ENCODE peak calls at places on chromosomes 13 and 19, in six cellular contexts. B, X, S, Z, U and N are unnamed samples.

GRCh38 chr19:8481616-8482015 is 20.8 kb downstream of the PRAM1 start:
- DNase-seq in B (no peak), X (no peak), S (no peak), Z (no peak), U (no peak), N (no peak)

GRCh38 chr19:5542665-5543064 is 25.1 kb downstream of the TINCR start:
- DNase-seq in B (no peak), X (no peak), S (no peak), Z (peak; percentile 40), U (peak; percentile 58), N (no peak)

GRCh38 chr19:21586341-21587116 is 81.1 kb downstream of the ZNF429 start:
- DNase-seq in B (peak; percentile 30), X (no peak), S (no peak), Z (peak; percentile 41), U (peak; percentile 62), N (peak; percentile 20)

GRCh38 chr19:32843716-32844245 is 25.8 kb downstream of the SLC7A9 start:
- DNase-seq in B (no peak), X (no peak), S (no peak), Z (no peak), U (no peak), N (no peak)

GRCh38 chr13:30698023-30698422 is 37.3 kb upstream of the ALOX5AP start:
- DNase-seq in B (no peak), X (no peak), S (no peak), Z (no peak), U (no peak), N (peak; percentile 77)

GRCh38 chr13:112161441-112162301 is 94.7 kb downstream of the SOX1 start:
- DNase-seq in B (no peak), X (no peak), S (no peak), Z (peak; percentile 92), U (peak; percentile 88), N (no peak)

GRCh38 chr13:43154083-43154739 is 130.8 kb downstream of the DNAJC15 start:
- DNase-seq in B (no peak), X (no peak), S (peak; percentile 18), Z (no peak), U (no peak), N (no peak)

GRCh38 chr13:21231426-21231945 is 55.0 kb downstream of the MRPL57 start:
- DNase-seq in B (no peak), X (no peak), S (no peak), Z (no peak), U (no peak), N (no peak)

GRCh38 chr19:18637644-18638630 is 1.1 kb downstream of the KLHL26 start:
- DNase-seq in B (peak; percentile 65), X (no peak), S (peak; percentile 44), Z (no peak), U (peak; percentile 54), N (no peak)

GRCh38 chr19:7394728-7395359 is 46.1 kb downstream of the ARHGEF18 start:
- DNase-seq in B (peak; percentile 96), X (peak; percentile 83), S (peak; percentile 96), Z (peak; percentile 94), U (peak; percentile 92), N (peak; percentile 94)

GRCh38 chr13:31929031-31929770 is 102.4 kb upstream of the FRY start:
- DNase-seq in B (no peak), X (no peak), S (no peak), Z (no peak), U (no peak), N (peak; percentile 12)
- H3K4me1 ChIP-seq in B (no peaks in the 10 kb centered on the region), X (no peaks in the 10 kb centered on the region), S (peaks cover 23% of the 10 kb centered on the region), Z (peaks cover 23% of the 10 kb centered on the region), U (peaks cover 16% of the 10 kb centered on the region), N (peaks cover 4% of the 10 kb centered on the region)

GRCh38 chr19:1911995-1912394 is 6.8 kb downstream of the ADAT3 start:
- DNase-seq in B (no peak), X (no peak), S (no peak), Z (no peak), U (peak; percentile 41), N (no peak)

GRCh38 chr19:1908364-1908678 is 3.1 kb downstream of the ADAT3 start:
- DNase-seq in B (no peak), X (no peak), S (peak; percentile 8), Z (no peak), U (no peak), N (no peak)

GRCh38 chr19:1912760-1913505 is 7.7 kb downstream of the ADAT3 start:
- DNase-seq in B (no peak), X (no peak), S (no peak), Z (no peak), U (no peak), N (no peak)

GRCh38 chr19:1910169-1910568 is 5.0 kb downstream of the ADAT3 start:
- DNase-seq in B (no peak), X (no peak), S (no peak), Z (no peak), U (no peak), N (peak; percentile 68)

GRCh38 chr19:1911098-1911497 is 5.9 kb downstream of the ADAT3 start:
- DNase-seq in B (no peak), X (no peak), S (no peak), Z (no peak), U (no peak), N (no peak)
- H3K4me3 ChIP-seq in B (no peak overlapping the region), X (no peak overlapping the region), S (no peak overlapping the region), Z (no peak overlapping the region), U (no peak overlapping the region), N (no peak overlapping the region)

GRCh38 chr19:49793561-49793840 is 19.6 kb downstream of the FUZ start:
- DNase-seq in B (no peak), X (no peak), S (peak; percentile 77), Z (no peak), U (no peak), N (peak; percentile 73)
- TF ChIP-seq EZH2phosphoT487 in B (no peak), X (no peak), S (no peak), Z (no peak), U (no peak), N (no peak)

GRCh38 chr13:110268061-110268460 is 38.9 kb downstream of the COL4A1 start:
- DNase-seq in B (no peak), X (no peak), S (no peak), Z (no peak), U (no peak), N (no peak)
- H3K4me1 ChIP-seq in B (peaks cover 11% of the 10 kb centered on the region), X (no peaks in the 10 kb centered on the region), S (no peaks in the 10 kb centered on the region), Z (peaks cover 57% of the 10 kb centered on the region), U (peaks cover 33% of the 10 kb centered on the region), N (no peaks in the 10 kb centered on the region)

GRCh38 chr19:10758978-10759377 is 41.1 kb downstream of the DNM2 start:
- DNase-seq in B (no peak), X (no peak), S (no peak), Z (no peak), U (no peak), N (no peak)
- H3K4me3 ChIP-seq in B (no peak overlapping the region), X (peak overlapping the region; percentile 66), S (no peak overlapping the region), Z (no peak overlapping the region), U (no peak overlapping the region), N (no peak overlapping the region)

GRCh38 chr19:39307822-39308530 is 11.8 kb downstream of the IFNL1 start:
- DNase-seq in B (peak; percentile 45), X (no peak), S (no peak), Z (peak; percentile 68), U (peak; percentile 74), N (peak; percentile 19)

GRCh38 chr19:39314016-39314728 is 6.5 kb downstream of the LRFN1 start:
- DNase-seq in B (no peak), X (no peak), S (no peak), Z (no peak), U (no peak), N (no peak)

GRCh38 chr19:39308531-39309304 is 11.9 kb downstream of the LRFN1 start:
- DNase-seq in B (peak; percentile 60), X (no peak), S (no peak), Z (peak; percentile 75), U (peak; percentile 96), N (peak; percentile 32)

GRCh38 chr19:39307233-39307821 is 11.1 kb downstream of the IFNL1 start:
- DNase-seq in B (peak; percentile 89), X (no peak), S (no peak), Z (peak; percentile 93), U (peak; percentile 90), N (peak; percentile 43)

DNA sequence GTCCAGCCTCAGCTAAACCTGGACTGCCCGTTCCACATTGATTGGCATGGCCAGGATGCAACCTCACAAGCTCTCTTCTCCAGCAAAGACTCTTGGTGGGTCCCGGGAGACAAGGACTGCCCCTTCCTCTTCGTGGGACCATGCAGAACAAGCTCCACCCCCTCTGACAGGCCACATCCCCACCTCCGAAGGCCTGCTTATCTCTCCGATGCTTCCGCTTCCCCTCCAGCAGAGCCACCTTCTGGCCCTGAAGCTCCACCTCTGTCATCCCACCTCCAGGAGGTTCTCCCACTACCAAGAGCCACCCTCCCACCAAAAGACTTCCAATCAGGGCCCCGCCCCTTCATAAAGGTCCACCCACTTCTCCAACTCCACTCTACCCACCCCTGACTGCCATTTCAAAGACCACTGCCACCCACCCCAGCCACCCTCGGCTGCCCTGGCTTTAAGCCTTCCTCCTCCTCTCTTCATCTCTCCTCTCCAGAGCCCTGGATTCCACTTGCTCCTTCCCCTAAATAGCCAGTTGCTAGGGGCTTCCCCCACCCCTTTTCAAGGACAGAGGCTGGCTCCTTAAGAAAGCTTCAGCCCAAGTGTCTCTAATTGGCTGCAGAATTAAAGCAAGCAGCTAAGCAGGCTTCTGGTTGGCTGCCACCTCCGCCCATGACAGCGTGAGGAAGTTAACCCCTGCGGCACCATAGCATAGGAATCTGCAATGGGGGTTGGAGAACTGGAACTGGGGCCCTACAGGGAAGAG is 9.9 kb downstream of the LRFN1 start:
- DNase-seq in B (no peak), X (no peak), S (no peak), Z (peak; percentile 75), U (peak; percentile 84), N (peak; percentile 22)
- TF ChIP-seq EZH2phosphoT487 in B (no peak), X (no peak), S (no peak), Z (no peak), U (no peak), N (no peak)

DNA sequence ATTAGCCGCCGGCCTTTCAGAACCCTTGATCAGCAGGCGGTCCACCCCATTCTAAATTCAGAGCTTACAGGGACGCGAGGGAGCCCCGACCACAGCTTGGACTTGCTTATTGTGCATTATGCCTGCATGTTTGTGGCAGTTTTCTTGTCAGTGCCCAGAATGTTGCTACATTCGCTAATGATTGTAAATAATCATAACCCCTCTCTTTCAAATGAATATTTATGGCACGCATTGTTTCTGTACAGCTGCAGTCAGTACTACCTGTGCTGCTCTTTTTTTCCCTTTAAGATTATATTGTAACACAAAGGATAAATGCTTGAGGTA is 321 bp upstream of the VPS36 start:
- DNase-seq in B (no peak), X (no peak), S (no peak), Z (no peak), U (no peak), N (no peak)
- H3K4me1 ChIP-seq in B (peaks cover 14% of the 10 kb centered on the region), X (peaks cover 28% of the 10 kb centered on the region), S (peaks cover 16% of the 10 kb centered on the region), Z (peaks cover 22% of the 10 kb centered on the region), U (peaks cover 11% of the 10 kb centered on the region), N (peaks cover 21% of the 10 kb centered on the region)